ENCODE peak calls at places on chromosomes 2 and 18, in ten cellular contexts. One of them, this sample, is unnamed.

GRCh38 chr2:158477202-158477601 is 20.4 kb downstream of the PKP4 start:
- DNase-seq in AG20443: no peak
- DNase-seq in sigmoid colon: no peak
- DNase-seq in DMS 273 treated with DMSO at 0.1 percent for 48 hours: no peak
- DNase-seq in NCI-H1930: no peak
- DNase-seq in stimulated activated CD4-positive, alpha-beta T cell treated with anti-CD3 and anti-CD28 coated beads, Interleukin-2, amount 100 ng/mL, for 4 hours: no peak
- DNase-seq in WTC11: no peak
- DNase-seq in tibial artery: no peak
- DNase-seq in anterior cingulate cortex: no peak
- DNase-seq in psoas muscle: no peak
- DNase-seq in this sample: no peak

GRCh38 chr2:199463000-199463692 is 5.4 kb upstream of the SATB2 start:
- DNase-seq in tibial artery: no peak
- DNase-seq in DMS 273 treated with DMSO at 0.1 percent for 48 hours: no peak
- DNase-seq in sigmoid colon: peak
- DNase-seq in anterior cingulate cortex: no peak
- DNase-seq in WTC11: peak
- DNase-seq in NCI-H1930: peak
- DNase-seq in stimulated activated CD4-positive, alpha-beta T cell treated with anti-CD3 and anti-CD28 coated beads, Interleukin-2, amount 100 ng/mL, for 4 hours: no peak
- DNase-seq in psoas muscle: peak
- DNase-seq in AG20443: peak
- DNase-seq in this sample: no peak

GRCh38 chr2:28906376-28906775 is 11.9 kb downstream of the WDR43 start:
- DNase-seq in psoas muscle: no peak
- DNase-seq in stimulated activated CD4-positive, alpha-beta T cell treated with anti-CD3 and anti-CD28 coated beads, Interleukin-2, amount 100 ng/mL, for 4 hours: no peak
- DNase-seq in WTC11: no peak
- DNase-seq in AG20443: no peak
- DNase-seq in tibial artery: no peak
- DNase-seq in sigmoid colon: no peak
- DNase-seq in anterior cingulate cortex: no peak
- DNase-seq in DMS 273 treated with DMSO at 0.1 percent for 48 hours: no peak
- DNase-seq in NCI-H1930: no peak
- DNase-seq in this sample: no peak

GRCh38 chr18:35143615-35144596 is 96.9 kb upstream of the ZNF397 start:
- DNase-seq in anterior cingulate cortex: peak
- DNase-seq in WTC11: peak
- DNase-seq in psoas muscle: peak
- DNase-seq in AG20443: peak
- DNase-seq in DMS 273 treated with DMSO at 0.1 percent for 48 hours: peak
- DNase-seq in stimulated activated CD4-positive, alpha-beta T cell treated with anti-CD3 and anti-CD28 coated beads, Interleukin-2, amount 100 ng/mL, for 4 hours: peak
- DNase-seq in NCI-H1930: peak
- DNase-seq in tibial artery: peak
- DNase-seq in sigmoid colon: peak
- DNase-seq in this sample: no peak

GRCh38 chr2:60958800-60959199 is 58.7 kb upstream of the PEX13 start:
- DNase-seq in anterior cingulate cortex: no peak
- DNase-seq in sigmoid colon: no peak
- DNase-seq in WTC11: no peak
- DNase-seq in AG20443: peak
- DNase-seq in tibial artery: no peak
- DNase-seq in NCI-H1930: no peak
- DNase-seq in stimulated activated CD4-positive, alpha-beta T cell treated with anti-CD3 and anti-CD28 coated beads, Interleukin-2, amount 100 ng/mL, for 4 hours: no peak
- DNase-seq in DMS 273 treated with DMSO at 0.1 percent for 48 hours: no peak
- DNase-seq in psoas muscle: no peak
- DNase-seq in this sample: no peak

GRCh38 chr18:57970356-57971095 is 73.5 kb upstream of the NEDD4L start:
- DNase-seq in psoas muscle: no peak
- DNase-seq in WTC11: peak
- DNase-seq in AG20443: no peak
- DNase-seq in anterior cingulate cortex: no peak
- DNase-seq in DMS 273 treated with DMSO at 0.1 percent for 48 hours: no peak
- DNase-seq in stimulated activated CD4-positive, alpha-beta T cell treated with anti-CD3 and anti-CD28 coated beads, Interleukin-2, amount 100 ng/mL, for 4 hours: no peak
- DNase-seq in tibial artery: no peak
- DNase-seq in sigmoid colon: no peak
- DNase-seq in NCI-H1930: no peak
- DNase-seq in this sample: no peak

GRCh38 chr18:63290456-63291200 is 28.9 kb downstream of the BCL2 start:
- DNase-seq in NCI-H1930: no peak
- DNase-seq in AG20443: no peak
- DNase-seq in psoas muscle: no peak
- DNase-seq in stimulated activated CD4-positive, alpha-beta T cell treated with anti-CD3 and anti-CD28 coated beads, Interleukin-2, amount 100 ng/mL, for 4 hours: peak
- DNase-seq in WTC11: no peak
- DNase-seq in anterior cingulate cortex: no peak
- DNase-seq in DMS 273 treated with DMSO at 0.1 percent for 48 hours: no peak
- DNase-seq in tibial artery: no peak
- DNase-seq in sigmoid colon: no peak
- DNase-seq in this sample: no peak

GRCh38 chr2:11079131-11079824 is 76.0 kb upstream of the SLC66A3 start:
- DNase-seq in NCI-H1930: no peak
- DNase-seq in psoas muscle: no peak
- DNase-seq in WTC11: no peak
- DNase-seq in sigmoid colon: no peak
- DNase-seq in tibial artery: no peak
- DNase-seq in stimulated activated CD4-positive, alpha-beta T cell treated with anti-CD3 and anti-CD28 coated beads, Interleukin-2, amount 100 ng/mL, for 4 hours: no peak
- DNase-seq in DMS 273 treated with DMSO at 0.1 percent for 48 hours: no peak
- DNase-seq in anterior cingulate cortex: no peak
- DNase-seq in AG20443: no peak
- DNase-seq in this sample: no peak

GRCh38 chr2:112877423-112877822 is 33.5 kb upstream of the IL37 start:
- DNase-seq in WTC11: no peak
- DNase-seq in DMS 273 treated with DMSO at 0.1 percent for 48 hours: no peak
- DNase-seq in sigmoid colon: no peak
- DNase-seq in NCI-H1930: no peak
- DNase-seq in AG20443: no peak
- DNase-seq in stimulated activated CD4-positive, alpha-beta T cell treated with anti-CD3 and anti-CD28 coated beads, Interleukin-2, amount 100 ng/mL, for 4 hours: no peak
- DNase-seq in anterior cingulate cortex: no peak
- DNase-seq in tibial artery: no peak
- DNase-seq in psoas muscle: no peak
- DNase-seq in this sample: no peak

GRCh38 chr2:193869564-193869963 is 1674.8 kb upstream of the TMEFF2 start:
- DNase-seq in NCI-H1930: no peak
- DNase-seq in WTC11: no peak
- DNase-seq in DMS 273 treated with DMSO at 0.1 percent for 48 hours: no peak
- DNase-seq in tibial artery: no peak
- DNase-seq in anterior cingulate cortex: no peak
- DNase-seq in stimulated activated CD4-positive, alpha-beta T cell treated with anti-CD3 and anti-CD28 coated beads, Interleukin-2, amount 100 ng/mL, for 4 hours: no peak
- DNase-seq in sigmoid colon: no peak
- DNase-seq in AG20443: no peak
- DNase-seq in psoas muscle: no peak
- DNase-seq in this sample: no peak